ENCODE peak calls at places on chromosomes 12 and 14, in six cellular contexts. J, X, V, A, T and D are unnamed samples.

GRCh38 chr14:58677525-58677924 is 39.8 kb downstream of the DACT1 start:
- DNase-seq in T (no peak), A (no peak), V (no peak), X (no peak), J (no peak), D (no peak)

GRCh38 chr14:93717968-93718320 is 70.3 kb downstream of the PRIMA1 start:
- DNase-seq in X (no peak), A (no peak), V (no peak), T (no peak), J (no peak), D (no peak)

GRCh38 chr14:77302926-77303325 is 17.8 kb downstream of the POMT2 start:
- DNase-seq in X (no peak), J (peak; percentile 94), A (no peak), V (peak; percentile 81), T (no peak), D (no peak)

GRCh38 chr14:32400480-32400879 is 71.4 kb downstream of the AKAP6 start:
- DNase-seq in V (peak; percentile 63), J (no peak), T (no peak), X (no peak), A (no peak), D (no peak)

GRCh38 chr14:55508676-55509075 is 68.3 kb upstream of the TBPL2 start:
- DNase-seq in V (peak; percentile 3), A (no peak), T (no peak), J (no peak), X (no peak), D (no peak)

GRCh38 chr12:12508612-12509011 is 54.1 kb downstream of the DUSP16 start:
- DNase-seq in X (no peak), J (peak; percentile 77), V (peak; percentile 77), T (no peak), A (no peak), D (no peak)

GRCh38 chr14:96256420-96256819 is 410 bp downstream of the BDKRB1 start:
- DNase-seq in X (no peak), V (peak; percentile 72), J (peak; percentile 89), A (no peak), T (no peak), D (no peak)

GRCh38 chr12:121175383-121176119 is 34.4 kb upstream of the P2RX4 start:
- DNase-seq in V (peak; percentile 57), J (no peak), A (peak; percentile 67), T (peak; percentile 54), X (no peak), D (no peak)

GRCh38 chr14:74429221-74429691 is 3.2 kb upstream of the SYNDIG1L start:
- DNase-seq in T (no peak), J (no peak), V (no peak), X (no peak), A (no peak), D (no peak)

GRCh38 chr12:54370218-54370730 is 6.0 kb upstream of the GPR84 start:
- DNase-seq in X (no peak), V (peak; percentile 82), A (no peak), J (peak; percentile 78), T (peak; percentile 91), D (no peak)

GRCh38 chr14:88198441-88198840 is 124.6 kb downstream of the KCNK10 start:
- DNase-seq in X (no peak), J (no peak), V (no peak), T (no peak), A (no peak), D (no peak)

GRCh38 chr14:60734465-60735242 is at the start of gene MNAT1:
- DNase-seq in T (peak; percentile 80), J (peak; percentile 86), X (peak; percentile 61), V (peak; percentile 85), A (peak; percentile 84), D (peak; percentile 75)

GRCh38 chr14:67522270-67522669 is 10.8 kb upstream of the PLEKHH1 start:
- DNase-seq in A (no peak), X (no peak), J (no peak), V (no peak), T (no peak), D (no peak)

GRCh38 chr12:67457799-67458680 is 188.9 kb downstream of the CAND1 start:
- DNase-seq in A (peak; percentile 74), X (no peak), T (peak; percentile 62), J (peak; percentile 50), V (peak; percentile 60), D (no peak)

GRCh38 chr12:58419182-58419760 is 477.9 kb downstream of the ATP23 start:
- DNase-seq in X (no peak), V (no peak), T (no peak), A (no peak), J (no peak), D (no peak)

GRCh38 chr14:31096255-31096654 is 70.1 kb upstream of the STRN3 start:
- DNase-seq in V (no peak), A (no peak), J (peak; percentile 60), X (no peak), T (no peak), D (no peak)

GRCh38 chr14:63757211-63757610 is 29.3 kb upstream of the SGPP1 start:
- DNase-seq in X (no peak), V (no peak), T (no peak), A (no peak), J (no peak), D (no peak)

GRCh38 chr12:12925383-12925782 is 26.6 kb downstream of the GPRC5D start:
- DNase-seq in V (peak; percentile 65), T (no peak), A (no peak), X (no peak), J (no peak), D (no peak)